ENCODE peak calls at places on chromosomes 16 and 17, in five cellular contexts. One of them, this sample, is unnamed.

GRCh38 chr17:42253601-42254000 is 22.6 kb downstream of the STAT5B start:
- DNase-seq in CD4-positive, alpha-beta memory T cell: no peak
- DNase-seq in AG09309: no peak
- DNase-seq in left colon: no peak
- DNase-seq in NCI-H774: no peak
- DNase-seq in this sample: no peak

GRCh38 chr17:82864721-82865240 is 25.0 kb upstream of the ZNF750 start:
- DNase-seq in CD4-positive, alpha-beta memory T cell: no peak
- DNase-seq in AG09309: no peak
- DNase-seq in left colon: no peak
- DNase-seq in NCI-H774: no peak
- DNase-seq in this sample: no peak

GRCh38 chr16:85425061-85425662 is 188.0 kb upstream of the GSE1 start:
- DNase-seq in CD4-positive, alpha-beta memory T cell: no peak
- DNase-seq in AG09309: no peak
- DNase-seq in left colon: peak
- DNase-seq in NCI-H774: no peak
- DNase-seq in this sample: no peak

GRCh38 chr16:65572156-65572555 is 450.3 kb upstream of the CDH11 start:
- DNase-seq in CD4-positive, alpha-beta memory T cell: no peak
- DNase-seq in AG09309: peak
- DNase-seq in left colon: no peak
- DNase-seq in NCI-H774: no peak
- DNase-seq in this sample: no peak

GRCh38 chr17:42342242-42343008 is 45.8 kb downstream of the STAT3 start:
- DNase-seq in CD4-positive, alpha-beta memory T cell: no peak
- DNase-seq in AG09309: no peak
- DNase-seq in left colon: no peak
- DNase-seq in NCI-H774: no peak
- DNase-seq in this sample: no peak

GRCh38 chr17:57924677-57925076 is 30.5 kb downstream of the CUEDC1 start:
- DNase-seq in CD4-positive, alpha-beta memory T cell: no peak
- DNase-seq in AG09309: no peak
- DNase-seq in left colon: no peak
- DNase-seq in NCI-H774: no peak
- DNase-seq in this sample: peak

GRCh38 chr17:1487939-1488825 is 4.3 kb downstream of the MYO1C start:
- DNase-seq in CD4-positive, alpha-beta memory T cell: peak
- DNase-seq in AG09309: peak
- DNase-seq in left colon: peak
- DNase-seq in NCI-H774: peak
- DNase-seq in this sample: no peak

GRCh38 chr17:30238387-30239088 is 3.0 kb upstream of the SLC6A4 start:
- DNase-seq in CD4-positive, alpha-beta memory T cell: no peak
- DNase-seq in AG09309: no peak
- DNase-seq in left colon: no peak
- DNase-seq in NCI-H774: no peak
- DNase-seq in this sample: no peak

GRCh38 chr17:20189322-20189721 is 180.2 kb downstream of the SPECC1 start:
- DNase-seq in CD4-positive, alpha-beta memory T cell: no peak
- DNase-seq in AG09309: no peak
- DNase-seq in left colon: no peak
- DNase-seq in NCI-H774: no peak
- DNase-seq in this sample: no peak

GRCh38 chr17:31859487-31860008 is 504 bp upstream of the COPRS start:
- DNase-seq in CD4-positive, alpha-beta memory T cell: no peak
- DNase-seq in AG09309: no peak
- DNase-seq in left colon: no peak
- DNase-seq in NCI-H774: no peak
- DNase-seq in this sample: no peak

GRCh38 chr16:31700530-31701388 is 172.8 kb upstream of the ZNF267 start:
- DNase-seq in CD4-positive, alpha-beta memory T cell: peak
- DNase-seq in AG09309: no peak
- DNase-seq in left colon: peak
- DNase-seq in NCI-H774: no peak
- DNase-seq in this sample: peak

GRCh38 chr17:22435231-22435974 is 743.1 kb downstream of the KCNJ18 start:
- DNase-seq in CD4-positive, alpha-beta memory T cell: no peak
- DNase-seq in AG09309: no peak
- DNase-seq in left colon: no peak
- DNase-seq in NCI-H774: no peak
- DNase-seq in this sample: no peak

GRCh38 chr17:49955157-49955556 is 13.8 kb upstream of the DLX4 start:
- DNase-seq in CD4-positive, alpha-beta memory T cell: no peak
- DNase-seq in AG09309: no peak
- DNase-seq in left colon: no peak
- DNase-seq in NCI-H774: no peak
- DNase-seq in this sample: no peak

GRCh38 chr17:41505007-41505835 is at the start of gene KRT13:
- DNase-seq in CD4-positive, alpha-beta memory T cell: no peak
- DNase-seq in AG09309: no peak
- DNase-seq in left colon: no peak
- DNase-seq in NCI-H774: no peak
- DNase-seq in this sample: no peak

GRCh38 chr17:72657467-72658317 is 434.8 kb downstream of the SLC39A11 start:
- DNase-seq in CD4-positive, alpha-beta memory T cell: no peak
- DNase-seq in AG09309: no peak
- DNase-seq in left colon: peak
- DNase-seq in NCI-H774: no peak
- DNase-seq in this sample: no peak

GRCh38 chr17:17989618-17990017 is 17.0 kb downstream of the DRC3 start:
- DNase-seq in CD4-positive, alpha-beta memory T cell: no peak
- DNase-seq in AG09309: no peak
- DNase-seq in left colon: no peak
- DNase-seq in NCI-H774: no peak
- DNase-seq in this sample: no peak